ENCODE peak calls at places on chromosomes 7 and 10, in eight cellular contexts. W is KBM-7; N is hippocampal formation; M is substantia nigra; E is NCI-H1092 treated with DMSO at 0.1 percent for 48 hours; K is heart right ventricle; D is lung; Q is stimulated activated CD4-positive, alpha-beta T cell treated with anti-CD3 and anti-CD28 coated beads, Interleukin-4, amount 100 ng/mL, for 4 hours. L is an unnamed sample.

GRCh38 chr10:32981760-32982159 is 23.7 kb upstream of the ITGB1 start:
- DNase-seq in E (no peak), N (no peak), W (no peak), D (no peak), K (peak; percentile 55), Q (no peak), M (no peak), L (no peak)

GRCh38 chr10:124605481-124605855 is 138.7 kb downstream of the FAM53B start:
- DNase-seq in Q (no peak), M (no peak), D (no peak), K (peak; percentile 2), E (no peak), W (no peak), N (no peak), L (no peak)

GRCh38 chr7:105787071-105787470 is 89.3 kb downstream of the ATXN7L1 start:
- DNase-seq in K (no peak), Q (no peak), N (no peak), D (no peak), E (no peak), M (no peak), W (no peak), L (no peak)

GRCh38 chr7:22723642-22724041 is 3.4 kb upstream of the IL6 start:
- DNase-seq in D (peak; percentile 52), Q (no peak), E (no peak), N (no peak), W (no peak), M (no peak), K (no peak), L (no peak)

GRCh38 chr10:15182541-15183207 is 14.2 kb upstream of the NMT2 start:
- DNase-seq in K (no peak), W (no peak), N (no peak), E (no peak), D (no peak), M (no peak), Q (no peak), L (no peak)

GRCh38 chr10:43904831-43905230 is 256.1 kb upstream of the ZNF32 start:
- DNase-seq in M (no peak), E (no peak), Q (no peak), D (no peak), N (no peak), W (no peak), K (no peak), L (no peak)

GRCh38 chr7:157357129-157358040 is 20.6 kb downstream of the DNAJB6 start:
- DNase-seq in Q (no peak), W (no peak), M (no peak), N (no peak), E (no peak), K (no peak), D (no peak), L (no peak)

GRCh38 chr7:130868150-130868549 is 134.1 kb upstream of the KLF14 start:
- DNase-seq in Q (no peak), M (no peak), K (no peak), D (no peak), N (no peak), W (no peak), E (no peak), L (no peak)

GRCh38 chr10:15725603-15726002 is 5.9 kb upstream of the ITGA8 start:
- DNase-seq in N (peak; percentile 53), W (peak; percentile 48), Q (no peak), D (no peak), M (peak; percentile 11), K (no peak), E (peak; percentile 16), L (peak; percentile 39)

GRCh38 chr10:62396864-62397263 is 22.7 kb downstream of the ZNF365 start:
- DNase-seq in Q (no peak), W (no peak), N (no peak), M (no peak), K (no peak), D (no peak), E (no peak), L (no peak)

GRCh38 chr10:27225642-27226257 is 14.8 kb downstream of the ACBD5 start:
- DNase-seq in D (no peak), Q (no peak), E (no peak), N (no peak), K (no peak), M (no peak), W (no peak), L (no peak)

GRCh38 chr7:130021105-130021834 is 29.9 kb downstream of the ZC3HC1 start:
- DNase-seq in D (no peak), M (peak; percentile 32), N (no peak), W (no peak), Q (no peak), K (peak; percentile 18), E (no peak), L (no peak)

GRCh38 chr10:86261933-86262665 is 104.5 kb downstream of the GRID1 start:
- DNase-seq in W (peak; percentile 60), K (no peak), M (peak; percentile 36), E (peak; percentile 47), N (peak; percentile 64), D (no peak), Q (no peak), L (peak; percentile 5)

GRCh38 chr7:66739953-66740301 is 606 bp upstream of the RABGEF1 start:
- DNase-seq in M (no peak), D (no peak), N (no peak), E (no peak), K (no peak), W (no peak), Q (no peak), L (no peak)

GRCh38 chr7:30922596-30922995 is 10.9 kb downstream of the AQP1 start:
- DNase-seq in E (no peak), N (no peak), W (no peak), D (peak; percentile 26), M (no peak), Q (no peak), K (no peak), L (no peak)

GRCh38 chr10:101014966-101015581 is 15.5 kb downstream of the LZTS2 start:
- DNase-seq in Q (no peak), N (no peak), E (no peak), W (no peak), D (no peak), M (peak; percentile 57), K (no peak), L (no peak)

GRCh38 chr7:29809533-29810155 is 3.3 kb downstream of the WIPF3 start:
- DNase-seq in N (no peak), W (no peak), E (no peak), D (no peak), Q (no peak), M (no peak), K (no peak), L (no peak)

GRCh38 chr7:102892631-102893278 is 20.0 kb upstream of the LRRC17 start:
- DNase-seq in W (peak; percentile 66), M (no peak), Q (no peak), E (no peak), D (no peak), N (no peak), K (no peak), L (no peak)

GRCh38 chr7:55387062-55387965 is 22.2 kb downstream of the LANCL2 start:
- DNase-seq in W (peak; percentile 34), E (peak; percentile 3), D (no peak), M (no peak), Q (no peak), K (no peak), N (no peak), L (peak; percentile 7)

GRCh38 chr7:92636018-92636560 is 45.9 kb upstream of the FAM133B start:
- DNase-seq in D (no peak), E (no peak), Q (no peak), M (no peak), N (no peak), W (no peak), K (no peak), L (no peak)

GRCh38 chr7:119665791-119666190 is 607.2 kb upstream of the KCND2 start:
- DNase-seq in D (no peak), N (no peak), Q (no peak), W (no peak), M (no peak), E (no peak), K (no peak), L (no peak)

GRCh38 chr7:108003591-108003935 is 602 bp upstream of the LAMB1 start:
- DNase-seq in M (no peak), E (no peak), Q (no peak), D (no peak), W (no peak), K (no peak), N (no peak), L (no peak)

GRCh38 chr7:20991544-20991943 is 204.9 kb upstream of the SP8 start:
- DNase-seq in D (no peak), Q (no peak), E (peak; percentile 25), N (no peak), K (no peak), M (no peak), W (no peak), L (no peak)